ENCODE peak calls at places on chromosomes 1 and 21, in six cellular contexts. P is lower leg skin, X is GM12878, N is stomach, W is esophagus squamous epithelium, J is H54. D is an unnamed sample.

GRCh38 chr1:153929433-153929825 is 6.7 kb upstream of the GATAD2B start:
- DNase-seq in P (no peak), X (no peak), N (no peak), W (no peak), J (no peak), D (no peak)

GRCh38 chr1:65247419-65248359 is 61.7 kb upstream of the DNAJC6 start:
- DNase-seq in P (peak), X (no peak), N (no peak), W (no peak), J (no peak), D (no peak)

GRCh38 chr1:56094168-56094567 is 485.2 kb downstream of the PLPP3 start:
- DNase-seq in P (no peak), X (no peak), N (no peak), W (no peak), J (no peak), D (no peak)

GRCh38 chr1:158121604-158122254 is 59.0 kb upstream of the CD1D start:
- DNase-seq in P (no peak), X (no peak), N (no peak), W (no peak), J (no peak), D (no peak)

GRCh38 chr21:26061437-26061836 is 109.1 kb downstream of the APP start:
- DNase-seq in P (no peak), X (no peak), N (no peak), W (no peak), J (no peak), D (no peak)

GRCh38 chr1:10724948-10725852 is 71.2 kb downstream of the CASZ1 start:
- DNase-seq in P (no peak), X (no peak), N (peak), W (no peak), J (no peak), D (peak)

GRCh38 chr1:115069186-115069585 is 20.1 kb downstream of the TSPAN2 start:
- DNase-seq in P (no peak), X (no peak), N (no peak), W (no peak), J (peak), D (no peak)

GRCh38 chr1:175376194-175376593 is 183.6 kb upstream of the KIAA0040 start:
- DNase-seq in P (no peak), X (no peak), N (no peak), W (no peak), J (no peak), D (no peak)

GRCh38 chr1:228842094-228842775 is 107.0 kb downstream of the RHOU start:
- DNase-seq in P (no peak), X (no peak), N (no peak), W (no peak), J (peak), D (no peak)

GRCh38 chr1:14377386-14377785 is 221.1 kb upstream of the KAZN start:
- DNase-seq in P (no peak), X (no peak), N (no peak), W (no peak), J (no peak), D (no peak)

GRCh38 chr1:92949937-92950817 is 11.1 kb downstream of the DIPK1A start:
- DNase-seq in P (no peak), X (no peak), N (no peak), W (no peak), J (peak), D (no peak)

GRCh38 chr1:12601690-12602632 is 16.0 kb downstream of the DHRS3 start:
- DNase-seq in P (no peak), X (no peak), N (no peak), W (no peak), J (peak), D (peak)

GRCh38 chr1:27192039-27192529 is 37.2 kb upstream of the SLC9A1 start:
- DNase-seq in P (no peak), X (no peak), N (peak), W (no peak), J (peak), D (peak)
- TF ChIP-seq POLR2A in P (no peak), X (no peak), N (no peak), W (no peak), J (no peak), D (no peak)

DNA sequence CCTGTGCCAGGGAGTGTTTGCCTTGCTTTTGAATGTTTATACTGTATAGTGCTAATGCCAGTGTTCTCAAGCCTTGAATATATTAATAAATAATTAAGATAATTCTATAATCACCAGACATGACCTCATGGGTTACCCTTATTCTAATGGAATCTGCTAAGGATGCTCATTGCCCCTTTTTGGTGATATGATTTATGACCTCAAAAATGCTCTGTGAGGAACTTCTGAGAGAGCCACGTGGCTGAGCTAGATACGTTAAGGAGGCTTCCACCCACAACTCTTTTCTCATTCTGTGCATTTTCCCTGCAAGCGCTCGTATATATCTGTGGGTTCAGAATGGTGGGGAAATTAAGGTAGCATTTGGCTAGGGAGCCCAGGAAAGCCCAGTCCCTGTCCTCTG is 19.6 kb upstream of the SLC30A1 start:
- DNase-seq in P (no peak), X (no peak), N (no peak), W (no peak), J (no peak), D (no peak)
- TF ChIP-seq POLR2A in P (no peak), X (no peak), N (no peak), W (no peak), J (no peak), D (no peak)

DNA sequence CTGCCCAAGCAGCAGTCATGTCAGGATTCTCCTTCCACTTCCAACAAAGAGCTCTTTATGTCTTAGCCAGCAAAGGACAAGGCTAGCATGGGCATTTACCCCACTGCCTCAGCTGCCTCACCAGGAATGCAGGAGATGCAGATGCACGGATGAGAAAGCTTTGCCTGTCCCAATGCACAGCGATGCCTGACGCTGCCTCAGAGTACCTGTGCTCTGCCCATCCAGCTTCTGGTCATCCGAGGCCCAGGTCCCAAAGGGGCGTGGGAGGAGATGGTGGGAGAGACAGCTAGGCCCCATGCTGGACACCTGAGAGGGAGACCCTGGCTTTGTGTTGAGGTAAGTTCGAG is 59.0 kb downstream of the IRF2BP2 start:
- DNase-seq in P (no peak), X (no peak), N (no peak), W (no peak), J (no peak), D (no peak)
- TF ChIP-seq POLR2A in P (no peak), X (no peak), N (no peak), W (no peak), J (no peak), D (no peak)

DNA sequence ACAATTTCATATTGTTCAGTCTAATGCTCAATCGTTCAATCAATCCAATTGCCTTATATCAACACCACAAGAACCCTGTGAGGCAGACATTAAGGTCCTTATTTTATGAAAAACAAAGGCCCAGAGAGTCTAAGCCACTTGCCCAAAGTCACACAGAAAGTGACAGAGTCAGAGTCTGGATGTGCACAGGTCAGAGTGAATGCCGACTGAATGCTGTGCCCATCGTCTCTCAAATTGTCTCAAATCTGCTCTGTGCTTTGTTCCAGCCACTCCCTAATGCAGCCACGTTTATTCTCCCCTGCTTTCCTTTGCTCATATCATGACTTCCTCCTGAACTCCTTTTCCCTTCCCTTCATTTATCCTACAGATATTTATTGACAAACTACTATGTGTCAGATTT is 558.3 kb downstream of the MATN1 start:
- DNase-seq in P (no peak), X (no peak), N (no peak), W (no peak), J (no peak), D (no peak)
- TF ChIP-seq POLR2A in P (no peak), X (no peak), N (no peak), W (no peak), J (no peak), D (no peak)

GRCh38 chr1:208243851-208244583 is at the start of gene PLXNA2:
- DNase-seq in P (peak), X (no peak), N (peak), W (peak), J (peak), D (peak)
- TF ChIP-seq POLR2A in P (no peak), X (no peak), N (no peak), W (peak), J (peak), D (peak)

DNA sequence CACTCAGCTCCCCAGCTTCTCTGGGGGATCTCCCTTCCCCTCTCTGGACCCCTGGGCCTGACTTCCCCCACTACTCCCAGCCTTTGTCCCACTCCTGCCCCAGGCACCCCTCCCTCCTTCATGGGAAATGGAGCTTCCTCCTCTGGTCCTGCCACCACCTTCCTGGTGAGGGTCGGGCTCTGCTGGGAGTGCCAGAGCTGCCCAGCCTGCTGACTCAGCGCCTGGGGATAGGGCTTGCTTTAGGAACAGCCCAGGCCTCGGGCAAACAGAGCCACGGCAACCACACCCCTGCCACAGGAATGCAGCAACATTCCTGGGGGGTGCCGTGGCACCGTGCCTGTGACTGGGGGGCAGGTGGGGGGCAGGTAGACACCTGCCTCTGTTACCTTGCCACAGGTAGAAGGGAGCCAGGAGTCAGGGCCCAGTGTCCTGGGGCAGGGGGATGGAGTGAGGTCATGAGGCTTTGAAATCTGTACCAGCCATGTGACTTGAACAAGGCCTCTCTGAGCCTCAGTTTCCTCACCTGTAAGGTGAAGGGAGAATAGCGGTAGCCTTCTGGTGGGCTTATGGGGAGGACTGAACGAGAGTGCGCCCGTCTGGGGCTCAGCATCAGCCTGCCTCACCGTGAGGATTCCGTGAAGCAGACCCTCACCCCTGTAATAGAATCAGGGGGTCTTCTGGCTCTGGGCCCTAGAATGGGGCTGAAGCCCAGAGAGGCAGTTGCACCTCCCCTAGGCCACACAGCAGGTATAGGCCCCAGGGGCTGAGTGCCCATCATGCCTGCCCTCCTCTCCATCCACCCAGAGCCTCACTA is 17.8 kb upstream of the EPHA2 start:
- DNase-seq in P (no peak), X (no peak), N (peak), W (no peak), J (peak), D (no peak)
- TF ChIP-seq POLR2A in P (no peak), X (no peak), N (no peak), W (no peak), J (no peak), D (no peak)

GRCh38 chr1:89632213-89633102 is 462 bp upstream of the LRRC8C start:
- DNase-seq in P (peak), X (no peak), N (peak), W (no peak), J (peak), D (peak)
- TF ChIP-seq POLR2A in P (no peak), X (no peak), N (no peak), W (no peak), J (no peak), D (no peak)